ENCODE peak calls at places on chromosomes 5 and 9, in eight cellular contexts. One of them, this sample, is unnamed.

GRCh38 chr5:142463880-142464279 is 139.1 kb upstream of the SPRY4 start:
- DNase-seq in astrocyte of the spinal cord: no peak
- DNase-seq in brain microvascular endothelial cell: no peak
- DNase-seq in RWPE2: no peak
- DNase-seq in right atrium auricular region: no peak
- DNase-seq in SJSA1: no peak
- DNase-seq in CD4-positive, alpha-beta memory T cell: no peak
- DNase-seq in uterus: no peak
- DNase-seq in this sample: no peak

GRCh38 chr5:149294872-149295829 is 23.5 kb downstream of the AFAP1L1 start:
- DNase-seq in right atrium auricular region: no peak
- DNase-seq in uterus: no peak
- DNase-seq in brain microvascular endothelial cell: no peak
- DNase-seq in SJSA1: no peak
- DNase-seq in CD4-positive, alpha-beta memory T cell: no peak
- DNase-seq in astrocyte of the spinal cord: no peak
- DNase-seq in RWPE2: no peak
- DNase-seq in this sample: no peak

GRCh38 chr5:92780057-92780456 is 801.0 kb downstream of the NR2F1-AS1 start:
- DNase-seq in uterus: no peak
- DNase-seq in SJSA1: no peak
- DNase-seq in brain microvascular endothelial cell: no peak
- DNase-seq in RWPE2: no peak
- DNase-seq in astrocyte of the spinal cord: no peak
- DNase-seq in right atrium auricular region: no peak
- DNase-seq in CD4-positive, alpha-beta memory T cell: no peak
- DNase-seq in this sample: no peak

GRCh38 chr9:91693226-91693625 is 256.8 kb downstream of the ROR2 start:
- DNase-seq in astrocyte of the spinal cord: no peak
- DNase-seq in right atrium auricular region: peak
- DNase-seq in SJSA1: no peak
- DNase-seq in brain microvascular endothelial cell: no peak
- DNase-seq in CD4-positive, alpha-beta memory T cell: no peak
- DNase-seq in RWPE2: no peak
- DNase-seq in uterus: no peak
- DNase-seq in this sample: no peak

GRCh38 chr9:98374385-98375051 is 119.1 kb upstream of the TBC1D2 start:
- DNase-seq in RWPE2: peak
- DNase-seq in astrocyte of the spinal cord: peak
- DNase-seq in uterus: no peak
- DNase-seq in right atrium auricular region: no peak
- DNase-seq in SJSA1: no peak
- DNase-seq in CD4-positive, alpha-beta memory T cell: no peak
- DNase-seq in brain microvascular endothelial cell: peak
- DNase-seq in this sample: no peak

GRCh38 chr5:81963544-81963943 is 8.3 kb upstream of the ATG10 start:
- DNase-seq in brain microvascular endothelial cell: no peak
- DNase-seq in right atrium auricular region: no peak
- DNase-seq in RWPE2: no peak
- DNase-seq in SJSA1: no peak
- DNase-seq in astrocyte of the spinal cord: no peak
- DNase-seq in uterus: no peak
- DNase-seq in CD4-positive, alpha-beta memory T cell: no peak
- DNase-seq in this sample: no peak

GRCh38 chr5:6632324-6632930 is 417 bp downstream of the NSUN2 start:
- DNase-seq in RWPE2: no peak
- DNase-seq in SJSA1: peak
- DNase-seq in brain microvascular endothelial cell: peak
- DNase-seq in astrocyte of the spinal cord: peak
- DNase-seq in CD4-positive, alpha-beta memory T cell: no peak
- DNase-seq in uterus: no peak
- DNase-seq in right atrium auricular region: no peak
- DNase-seq in this sample: no peak

GRCh38 chr5:2579126-2579525 is 172.4 kb downstream of the IRX2 start:
- DNase-seq in astrocyte of the spinal cord: no peak
- DNase-seq in SJSA1: no peak
- DNase-seq in CD4-positive, alpha-beta memory T cell: no peak
- DNase-seq in RWPE2: no peak
- DNase-seq in right atrium auricular region: no peak
- DNase-seq in brain microvascular endothelial cell: no peak
- DNase-seq in uterus: no peak
- DNase-seq in this sample: no peak

GRCh38 chr5:67335391-67335790 is 138.8 kb upstream of the CD180 start:
- DNase-seq in SJSA1: no peak
- DNase-seq in RWPE2: no peak
- DNase-seq in uterus: no peak
- DNase-seq in astrocyte of the spinal cord: no peak
- DNase-seq in CD4-positive, alpha-beta memory T cell: no peak
- DNase-seq in brain microvascular endothelial cell: no peak
- DNase-seq in right atrium auricular region: no peak
- DNase-seq in this sample: no peak

GRCh38 chr5:127097288-127097687 is 24.0 kb upstream of the C5orf63 start:
- DNase-seq in RWPE2: no peak
- DNase-seq in astrocyte of the spinal cord: peak
- DNase-seq in CD4-positive, alpha-beta memory T cell: no peak
- DNase-seq in uterus: no peak
- DNase-seq in SJSA1: no peak
- DNase-seq in right atrium auricular region: no peak
- DNase-seq in brain microvascular endothelial cell: no peak
- DNase-seq in this sample: no peak

GRCh38 chr5:61051267-61051666 is 106.3 kb downstream of the NDUFAF2 start:
- DNase-seq in uterus: no peak
- DNase-seq in right atrium auricular region: no peak
- DNase-seq in CD4-positive, alpha-beta memory T cell: no peak
- DNase-seq in RWPE2: no peak
- DNase-seq in astrocyte of the spinal cord: peak
- DNase-seq in brain microvascular endothelial cell: peak
- DNase-seq in SJSA1: no peak
- DNase-seq in this sample: no peak

GRCh38 chr9:70195456-70195855 is 63.3 kb upstream of the SMC5 start:
- DNase-seq in RWPE2: no peak
- DNase-seq in astrocyte of the spinal cord: no peak
- DNase-seq in SJSA1: no peak
- DNase-seq in brain microvascular endothelial cell: peak
- DNase-seq in CD4-positive, alpha-beta memory T cell: no peak
- DNase-seq in right atrium auricular region: no peak
- DNase-seq in uterus: no peak
- DNase-seq in this sample: no peak

GRCh38 chr9:86766912-86767311 is 180.4 kb downstream of the GAS1 start:
- DNase-seq in astrocyte of the spinal cord: peak
- DNase-seq in uterus: peak
- DNase-seq in brain microvascular endothelial cell: peak
- DNase-seq in RWPE2: peak
- DNase-seq in SJSA1: peak
- DNase-seq in right atrium auricular region: peak
- DNase-seq in CD4-positive, alpha-beta memory T cell: no peak
- DNase-seq in this sample: no peak

GRCh38 chr5:77863181-77863580 is 87.0 kb upstream of the TBCA start:
- DNase-seq in right atrium auricular region: no peak
- DNase-seq in uterus: no peak
- DNase-seq in astrocyte of the spinal cord: no peak
- DNase-seq in SJSA1: no peak
- DNase-seq in brain microvascular endothelial cell: no peak
- DNase-seq in CD4-positive, alpha-beta memory T cell: no peak
- DNase-seq in RWPE2: no peak
- DNase-seq in this sample: no peak

GRCh38 chr5:107863125-107863524 is 192.4 kb upstream of the EFNA5 start:
- DNase-seq in right atrium auricular region: no peak
- DNase-seq in CD4-positive, alpha-beta memory T cell: no peak
- DNase-seq in uterus: no peak
- DNase-seq in SJSA1: no peak
- DNase-seq in RWPE2: no peak
- DNase-seq in astrocyte of the spinal cord: no peak
- DNase-seq in brain microvascular endothelial cell: no peak
- DNase-seq in this sample: no peak

GRCh38 chr9:38278931-38279532 is 113.5 kb upstream of the ALDH1B1 start:
- DNase-seq in right atrium auricular region: peak
- DNase-seq in brain microvascular endothelial cell: no peak
- DNase-seq in SJSA1: no peak
- DNase-seq in CD4-positive, alpha-beta memory T cell: no peak
- DNase-seq in RWPE2: no peak
- DNase-seq in uterus: no peak
- DNase-seq in astrocyte of the spinal cord: no peak
- DNase-seq in this sample: no peak

GRCh38 chr5:43207601-43208000 is 15.6 kb downstream of the NIM1K start:
- DNase-seq in CD4-positive, alpha-beta memory T cell: no peak
- DNase-seq in right atrium auricular region: no peak
- DNase-seq in RWPE2: no peak
- DNase-seq in brain microvascular endothelial cell: peak
- DNase-seq in astrocyte of the spinal cord: peak
- DNase-seq in SJSA1: no peak
- DNase-seq in uterus: no peak
- DNase-seq in this sample: no peak

DNA sequence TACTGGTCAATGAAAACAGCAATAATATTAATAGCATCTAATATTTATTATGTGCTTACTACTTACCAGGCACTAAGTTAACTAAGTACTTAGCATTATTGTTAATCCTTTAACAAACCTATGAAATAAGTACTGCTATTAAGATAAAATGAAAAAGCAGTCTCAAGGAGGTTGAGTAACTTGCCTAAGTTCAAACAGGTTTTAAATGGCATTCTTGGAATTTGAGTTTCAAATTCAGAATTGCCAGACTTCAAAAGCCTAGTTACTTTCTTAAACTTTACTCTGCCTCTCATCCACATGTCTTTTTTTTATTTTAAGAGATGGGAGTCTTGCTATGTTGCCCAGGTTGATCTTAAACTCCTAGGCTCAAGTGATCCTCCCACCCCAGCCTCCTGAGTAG is 16.0 kb downstream of the LEAP2 start:
- DNase-seq in right atrium auricular region: no peak
- DNase-seq in uterus: no peak
- DNase-seq in SJSA1: no peak
- DNase-seq in RWPE2: no peak
- DNase-seq in astrocyte of the spinal cord: no peak
- DNase-seq in CD4-positive, alpha-beta memory T cell: no peak
- DNase-seq in brain microvascular endothelial cell: no peak
- DNase-seq in this sample: no peak
- H3K4me3 ChIP-seq in right atrium auricular region: no peak
- H3K4me3 ChIP-seq in uterus: no peak
- H3K4me3 ChIP-seq in SJSA1: no peak
- H3K4me3 ChIP-seq in RWPE2: no peak
- H3K4me3 ChIP-seq in astrocyte of the spinal cord: no peak
- H3K4me3 ChIP-seq in CD4-positive, alpha-beta memory T cell: no peak
- H3K4me3 ChIP-seq in brain microvascular endothelial cell: no peak
- H3K4me3 ChIP-seq in this sample: no peak

DNA sequence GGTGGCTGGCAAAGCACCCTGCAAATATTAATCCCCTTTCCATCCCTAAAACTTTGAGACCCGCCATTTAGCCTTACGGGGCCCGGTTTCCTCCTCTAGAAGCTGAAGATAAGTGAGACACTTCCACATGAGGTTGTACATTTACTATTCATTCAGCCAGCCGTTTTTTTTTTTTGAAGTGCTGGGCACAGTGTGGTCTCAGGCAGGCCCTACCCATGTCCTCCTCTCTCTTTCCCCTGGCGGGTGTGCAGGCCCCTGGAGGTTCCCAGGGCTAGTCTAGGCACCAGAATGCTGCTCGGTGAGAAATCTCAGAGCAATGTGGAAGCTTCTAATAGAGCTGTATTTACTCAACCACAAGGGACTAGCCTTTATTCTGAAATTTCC is 107.4 kb upstream of the LARP1 start:
- DNase-seq in RWPE2: no peak
- DNase-seq in right atrium auricular region: no peak
- DNase-seq in CD4-positive, alpha-beta memory T cell: no peak
- DNase-seq in uterus: no peak
- DNase-seq in astrocyte of the spinal cord: no peak
- DNase-seq in SJSA1: no peak
- DNase-seq in brain microvascular endothelial cell: no peak
- DNase-seq in this sample: no peak
- H3K4me3 ChIP-seq in RWPE2: no peak
- H3K4me3 ChIP-seq in right atrium auricular region: peak
- H3K4me3 ChIP-seq in CD4-positive, alpha-beta memory T cell: peak
- H3K4me3 ChIP-seq in uterus: no peak
- H3K4me3 ChIP-seq in astrocyte of the spinal cord: no peak
- H3K4me3 ChIP-seq in SJSA1: no peak
- H3K4me3 ChIP-seq in brain microvascular endothelial cell: no peak
- H3K4me3 ChIP-seq in this sample: peak

GRCh38 chr9:123000371-123001068 is 32.9 kb upstream of the GPR21 start:
- DNase-seq in SJSA1: no peak
- DNase-seq in CD4-positive, alpha-beta memory T cell: no peak
- DNase-seq in astrocyte of the spinal cord: no peak
- DNase-seq in brain microvascular endothelial cell: no peak
- DNase-seq in right atrium auricular region: no peak
- DNase-seq in uterus: no peak
- DNase-seq in RWPE2: no peak
- DNase-seq in this sample: no peak
- H3K4me3 ChIP-seq in SJSA1: no peak
- H3K4me3 ChIP-seq in CD4-positive, alpha-beta memory T cell: no peak
- H3K4me3 ChIP-seq in astrocyte of the spinal cord: no peak
- H3K4me3 ChIP-seq in brain microvascular endothelial cell: no peak
- H3K4me3 ChIP-seq in right atrium auricular region: no peak
- H3K4me3 ChIP-seq in uterus: no peak
- H3K4me3 ChIP-seq in RWPE2: no peak
- H3K4me3 ChIP-seq in this sample: no peak

GRCh38 chr9:129394011-129394919 is 216.2 kb upstream of the IER5L start:
- DNase-seq in CD4-positive, alpha-beta memory T cell: no peak
- DNase-seq in uterus: no peak
- DNase-seq in right atrium auricular region: no peak
- DNase-seq in SJSA1: no peak
- DNase-seq in brain microvascular endothelial cell: no peak
- DNase-seq in RWPE2: no peak
- DNase-seq in astrocyte of the spinal cord: no peak
- DNase-seq in this sample: no peak

GRCh38 chr9:129387822-129388221 is 209.8 kb upstream of the IER5L start:
- DNase-seq in CD4-positive, alpha-beta memory T cell: no peak
- DNase-seq in SJSA1: no peak
- DNase-seq in brain microvascular endothelial cell: no peak
- DNase-seq in astrocyte of the spinal cord: no peak
- DNase-seq in right atrium auricular region: no peak
- DNase-seq in uterus: no peak
- DNase-seq in RWPE2: no peak
- DNase-seq in this sample: no peak

GRCh38 chr9:129392093-129392541 is 214.1 kb upstream of the IER5L start:
- DNase-seq in uterus: peak
- DNase-seq in CD4-positive, alpha-beta memory T cell: no peak
- DNase-seq in brain microvascular endothelial cell: no peak
- DNase-seq in SJSA1: no peak
- DNase-seq in astrocyte of the spinal cord: no peak
- DNase-seq in right atrium auricular region: no peak
- DNase-seq in RWPE2: no peak
- DNase-seq in this sample: no peak

GRCh38 chr9:129393064-129393463 is 215.0 kb upstream of the IER5L start:
- DNase-seq in brain microvascular endothelial cell: no peak
- DNase-seq in right atrium auricular region: no peak
- DNase-seq in uterus: no peak
- DNase-seq in RWPE2: no peak
- DNase-seq in SJSA1: no peak
- DNase-seq in astrocyte of the spinal cord: no peak
- DNase-seq in CD4-positive, alpha-beta memory T cell: no peak
- DNase-seq in this sample: no peak

DNA sequence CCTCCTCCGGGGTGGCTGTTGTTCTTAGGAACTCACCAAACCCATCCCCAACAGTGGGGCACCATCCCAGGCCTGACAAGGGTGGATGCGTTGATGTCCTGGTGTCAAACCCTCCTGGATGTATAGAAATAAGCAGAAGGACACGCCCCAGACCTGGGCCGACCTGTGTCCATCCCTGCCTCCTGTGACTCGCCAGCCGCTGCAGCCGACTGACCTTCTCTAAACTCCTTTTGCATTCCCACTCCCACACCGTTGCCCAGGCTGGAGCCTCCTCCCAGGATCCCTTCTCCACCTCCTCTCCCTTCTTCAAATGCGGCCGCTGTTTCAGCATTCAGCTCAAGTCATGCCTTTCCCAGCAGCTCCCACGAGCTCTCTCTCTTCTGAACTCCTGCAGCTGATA is 213.2 kb upstream of the IER5L start:
- DNase-seq in uterus: no peak
- DNase-seq in RWPE2: no peak
- DNase-seq in SJSA1: no peak
- DNase-seq in astrocyte of the spinal cord: no peak
- DNase-seq in CD4-positive, alpha-beta memory T cell: no peak
- DNase-seq in brain microvascular endothelial cell: no peak
- DNase-seq in right atrium auricular region: no peak
- DNase-seq in this sample: peak
- H3K4me3 ChIP-seq in uterus: no peak
- H3K4me3 ChIP-seq in RWPE2: no peak
- H3K4me3 ChIP-seq in SJSA1: no peak
- H3K4me3 ChIP-seq in astrocyte of the spinal cord: no peak
- H3K4me3 ChIP-seq in CD4-positive, alpha-beta memory T cell: no peak
- H3K4me3 ChIP-seq in brain microvascular endothelial cell: no peak
- H3K4me3 ChIP-seq in right atrium auricular region: no peak
- H3K4me3 ChIP-seq in this sample: no peak